ENCODE peak calls at places on chromosome 10, in five cellular contexts. U, O, P, N and R are unnamed samples. For H3K9me3, the result is how much of the 10 kb centered on the place peaks cover.

GRCh38 chr10:16673443-16673842 is 143.8 kb downstream of the RSU1 start:
- DNase-seq in U (no peak), O (no peak), P (no peak), N (no peak), R (no peak)

GRCh38 chr10:46552526-46553237 is 3.8 kb downstream of the GPRIN2 start:
- DNase-seq in U (peak), O (no peak), P (peak), N (no peak), R (no peak)

GRCh38 chr10:101830322-101831168 is 12.3 kb upstream of the OGA start:
- DNase-seq in U (peak), O (peak), P (peak), N (peak), R (peak)

GRCh38 chr10:48634198-48634983 is 29.5 kb upstream of the ARHGAP22 start:
- DNase-seq in U (no peak), O (no peak), P (peak), N (no peak), R (no peak)

GRCh38 chr10:99285846-99286245 is 43.3 kb upstream of the CNNM1 start:
- DNase-seq in U (no peak), O (no peak), P (no peak), N (no peak), R (no peak)

GRCh38 chr10:100812978-100813377 is 67.6 kb downstream of the PAX2 start:
- DNase-seq in U (no peak), O (no peak), P (peak), N (no peak), R (no peak)

GRCh38 chr10:10209152-10209551 is 808.5 kb upstream of the CELF2 start:
- DNase-seq in U (no peak), O (no peak), P (no peak), N (no peak), R (no peak)

GRCh38 chr10:96502561-96503267 is 11.0 kb downstream of the TLL2 start:
- DNase-seq in U (no peak), O (no peak), P (no peak), N (no peak), R (no peak)

GRCh38 chr10:4303045-4303444 is 518.0 kb upstream of the KLF6 start:
- DNase-seq in U (no peak), O (no peak), P (no peak), N (no peak), R (no peak)

GRCh38 chr10:7117806-7118674 is 292.8 kb downstream of the SFMBT2 start:
- DNase-seq in U (no peak), O (no peak), P (no peak), N (no peak), R (no peak)

GRCh38 chr10:44379907-44380306 is 5.0 kb downstream of the CXCL12 start:
- DNase-seq in U (peak), O (no peak), P (no peak), N (no peak), R (no peak)

GRCh38 chr10:71740069-71740468 is 20.5 kb upstream of the C10orf105 start:
- DNase-seq in U (no peak), O (no peak), P (no peak), N (no peak), R (no peak)

GRCh38 chr10:6036861-6037321 is 25.3 kb downstream of the IL2RA start:
- DNase-seq in U (no peak), O (no peak), P (no peak), N (no peak), R (no peak)

GRCh38 chr10:131689954-131690669 is 210.7 kb upstream of the PPP2R2D start:
- DNase-seq in U (peak), O (no peak), P (peak), N (no peak), R (no peak)
- H3K9me3 ChIP-seq in U (under half), O (under half), P (under half), N (under half), R (under half)

GRCh38 chr10:116772901-116773300 is 30.5 kb upstream of the HSPA12A start:
- DNase-seq in U (no peak), O (no peak), P (no peak), N (no peak), R (no peak)

GRCh38 chr10:116770281-116770680 is 27.9 kb upstream of the HSPA12A start:
- DNase-seq in U (no peak), O (no peak), P (no peak), N (no peak), R (no peak)

GRCh38 chr10:116771101-116771705 is 28.8 kb upstream of the HSPA12A start:
- DNase-seq in U (no peak), O (no peak), P (no peak), N (no peak), R (no peak)

GRCh38 chr10:116773306-116773705 is 30.9 kb upstream of the HSPA12A start:
- DNase-seq in U (no peak), O (no peak), P (no peak), N (no peak), R (no peak)

GRCh38 chr10:116771891-116772290 is 29.5 kb upstream of the HSPA12A start:
- DNase-seq in U (no peak), O (no peak), P (no peak), N (no peak), R (no peak)
- H3K9me3 ChIP-seq in U (under half), O (under half), P (under half), N (under half), R (under half)

GRCh38 chr10:106525871-106526270 is 638.6 kb downstream of the SORCS1 start:
- DNase-seq in U (no peak), O (no peak), P (no peak), N (no peak), R (no peak)
- H3K9me3 ChIP-seq in U (under half), O (under half), P (under half), N (under half), R (under half)

GRCh38 chr10:43155716-43156115 is 17.5 kb downstream of the CSGALNACT2 start:
- DNase-seq in U (no peak), O (no peak), P (no peak), N (no peak), R (no peak)

GRCh38 chr10:43156590-43157340 is 18.5 kb downstream of the CSGALNACT2 start:
- DNase-seq in U (no peak), O (no peak), P (no peak), N (no peak), R (no peak)

GRCh38 chr10:43155221-43155620 is 17.0 kb downstream of the CSGALNACT2 start:
- DNase-seq in U (no peak), O (no peak), P (no peak), N (no peak), R (no peak)

DNA sequence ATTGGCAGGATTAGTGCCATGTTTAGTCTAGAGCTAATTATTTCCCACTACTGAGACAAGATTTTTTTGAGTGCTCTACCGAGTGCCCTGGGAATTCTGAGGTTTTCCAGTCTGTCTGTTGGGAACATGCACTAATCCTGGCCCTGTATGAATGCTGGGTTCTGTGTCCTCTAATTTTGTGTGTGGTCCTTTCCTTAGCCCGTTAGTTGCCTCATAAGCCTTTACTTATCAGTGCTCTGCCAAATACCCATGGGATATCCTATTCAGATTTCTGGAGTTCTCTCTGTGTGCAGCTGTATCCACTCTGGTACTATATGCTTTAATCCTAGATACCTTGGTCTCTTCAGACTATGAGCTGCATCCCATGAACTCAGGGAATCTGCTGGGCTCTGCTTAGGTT is 13.1 kb downstream of the CSGALNACT2 start:
- DNase-seq in U (no peak), O (no peak), P (no peak), N (no peak), R (no peak)
- H3K9me3 ChIP-seq in U (under half), O (under half), P (under half), N (under half), R (under half)

GRCh38 chr10:131002031-131002861 is 309.3 kb downstream of the TCERG1L start:
- DNase-seq in U (no peak), O (no peak), P (no peak), N (no peak), R (no peak)
- H3K9me3 ChIP-seq in U (under half), O (under half), P (under half), N (under half), R (under half)

DNA sequence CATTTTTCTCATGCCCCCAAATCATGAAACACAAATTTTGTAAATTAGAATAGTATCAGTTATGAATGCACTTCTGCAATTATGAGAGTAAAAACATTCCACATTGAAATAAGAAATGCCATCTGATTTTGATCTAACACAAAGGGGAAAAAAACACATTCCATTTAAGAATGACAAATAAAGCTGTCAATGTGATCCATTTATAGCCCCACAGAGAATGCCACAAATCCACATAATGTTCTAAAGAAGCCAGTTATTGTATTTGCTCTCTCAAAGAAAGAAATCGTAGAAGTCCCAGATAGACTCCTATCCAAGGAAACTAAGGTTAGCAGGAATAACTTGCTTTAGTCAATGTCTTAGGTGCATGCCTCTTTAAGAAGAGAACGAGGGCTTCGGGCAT is 48.7 kb upstream of the RHOBTB1 start:
- DNase-seq in U (no peak), O (no peak), P (no peak), N (no peak), R (no peak)
- H3K9me3 ChIP-seq in U (under half), O (under half), P (under half), N (under half), R (under half)

GRCh38 chr10:853017-853416 is 78.5 kb downstream of the LARP4B start:
- DNase-seq in U (no peak), O (no peak), P (no peak), N (no peak), R (no peak)
- H3K9me3 ChIP-seq in U (under half), O (under half), P (under half), N (under half), R (under half)

GRCh38 chr10:123833170-123833850 is 58.3 kb downstream of the CPXM2 start:
- DNase-seq in U (no peak), O (no peak), P (no peak), N (no peak), R (no peak)
- H3K9me3 ChIP-seq in U (under half), O (under half), P (under half), N (under half), R (under half)

GRCh38 chr10:124223711-124224085 is 130.3 kb upstream of the CHST15 start:
- DNase-seq in U (no peak), O (no peak), P (peak), N (no peak), R (no peak)
- H3K9me3 ChIP-seq in U (under half), O (under half), P (under half), N (under half), R (under half)

GRCh38 chr10:18556522-18557147 is 94.8 kb downstream of the NSUN6 start:
- DNase-seq in U (no peak), O (no peak), P (no peak), N (no peak), R (no peak)
- H3K9me3 ChIP-seq in U (under half), O (under half), P (under half), N (under half), R (under half)